ENCODE peak calls at places on chromosomes 7 and 10, in eight cellular contexts. W, X, H, G, Y, C, I and N are unnamed samples.

GRCh38 chr7:23106801-23107713 is 1.5 kb downstream of the KLHL7 start:
- DNase-seq in W (no peak), X (no peak), H (no peak), G (no peak), Y (no peak), C (no peak), I (peak), N (no peak)

GRCh38 chr10:79994556-79994955 is 45.7 kb upstream of the SFTPD start:
- DNase-seq in W (no peak), X (no peak), H (no peak), G (no peak), Y (no peak), C (no peak), I (no peak), N (no peak)

GRCh38 chr10:113426181-113426837 is 126.5 kb upstream of the HABP2 start:
- DNase-seq in W (no peak), X (no peak), H (no peak), G (no peak), Y (no peak), C (no peak), I (no peak), N (no peak)

GRCh38 chr7:28725045-28725630 is 233.0 kb downstream of the TRIL start:
- DNase-seq in W (no peak), X (no peak), H (no peak), G (no peak), Y (no peak), C (no peak), I (no peak), N (no peak)

GRCh38 chr7:20026762-20027161 is 190.4 kb downstream of the MACC1 start:
- DNase-seq in W (no peak), X (no peak), H (no peak), G (no peak), Y (no peak), C (no peak), I (no peak), N (no peak)

GRCh38 chr10:52779541-52780390 is 7.2 kb upstream of the MBL2 start:
- DNase-seq in W (no peak), X (peak), H (peak), G (peak), Y (no peak), C (no peak), I (peak), N (peak)

GRCh38 chr7:38585551-38585950 is 45.6 kb downstream of the AMPH start:
- DNase-seq in W (no peak), X (no peak), H (no peak), G (no peak), Y (no peak), C (no peak), I (peak), N (no peak)

GRCh38 chr7:155222578-155222977 is 75.1 kb upstream of the INSIG1 start:
- DNase-seq in W (no peak), X (no peak), H (no peak), G (no peak), Y (no peak), C (no peak), I (no peak), N (no peak)

GRCh38 chr7:98856021-98856422 is 13.8 kb downstream of the TMEM130 start:
- DNase-seq in W (no peak), X (no peak), H (no peak), G (no peak), Y (no peak), C (no peak), I (no peak), N (no peak)